ENCODE peak calls at places on chromosomes 1 and 21, in seven cellular contexts. K is H9, P is IMR-90, Z is H1, N is trophoblast cell, O is neuronal stem cell, C is mesenchymal stem cell. M is an unnamed sample.

GRCh38 chr1:149936076-149936991 is at the start of gene MTMR11:
- DNase-seq in K (no peak), P (peak), Z (no peak), N (peak), O (no peak), C (peak), M (peak)

GRCh38 chr1:40454873-40455272 is 4.6 kb downstream of the ZFP69B start:
- DNase-seq in K (no peak), P (no peak), Z (no peak), N (no peak), O (no peak), C (no peak), M (no peak)

GRCh38 chr1:160607051-160608032 is 28.0 kb upstream of the CD84 start:
- DNase-seq in K (peak), P (peak), Z (no peak), N (peak), O (peak), C (peak), M (peak)

GRCh38 chr1:209879539-209879938 is 51.8 kb downstream of the UTP25 start:
- DNase-seq in K (no peak), P (no peak), Z (no peak), N (no peak), O (no peak), C (no peak), M (no peak)

GRCh38 chr1:94992863-94993563 is 66.1 kb upstream of the CNN3 start:
- DNase-seq in K (no peak), P (no peak), Z (no peak), N (peak), O (no peak), C (no peak), M (peak)

GRCh38 chr1:22223176-22223575 is 80.3 kb upstream of the WNT4 start:
- DNase-seq in K (no peak), P (no peak), Z (no peak), N (peak), O (no peak), C (no peak), M (no peak)

GRCh38 chr1:17405898-17406759 is 33.3 kb downstream of the RCC2 start:
- DNase-seq in K (peak), P (peak), Z (peak), N (peak), O (peak), C (peak), M (peak)

GRCh38 chr1:25042876-25043580 is 113.0 kb upstream of the RUNX3 start:
- DNase-seq in K (no peak), P (no peak), Z (no peak), N (no peak), O (no peak), C (no peak), M (no peak)

GRCh38 chr1:21534674-21535378 is 25.6 kb downstream of the ALPL start:
- DNase-seq in K (peak), P (peak), Z (no peak), N (peak), O (peak), C (peak), M (peak)

GRCh38 chr1:11648732-11649158 is 5.5 kb downstream of the FBXO2 start:
- DNase-seq in K (peak), P (no peak), Z (peak), N (no peak), O (no peak), C (no peak), M (peak)

GRCh38 chr21:25639167-25639921 is at the start of gene JAM2:
- DNase-seq in K (peak), P (peak), Z (peak), N (peak), O (peak), C (peak), M (peak)

GRCh38 chr1:201982082-201982922 is at the start of gene RNPEP:
- DNase-seq in K (peak), P (peak), Z (peak), N (peak), O (peak), C (peak), M (peak)

GRCh38 chr1:16109571-16109970 is 36.1 kb upstream of the FAM131C start:
- DNase-seq in K (no peak), P (peak), Z (no peak), N (no peak), O (no peak), C (no peak), M (no peak)

GRCh38 chr21:18060402-18060801 is 184.2 kb upstream of the CHODL start:
- DNase-seq in K (no peak), P (no peak), Z (no peak), N (no peak), O (no peak), C (no peak), M (no peak)

GRCh38 chr1:53946252-53947171 is at the start of gene LRRC42:
- DNase-seq in K (no peak), P (no peak), Z (no peak), N (no peak), O (no peak), C (no peak), M (no peak)

GRCh38 chr1:228735871-228736586 is 750 bp downstream of the RHOU start:
- DNase-seq in K (peak), P (peak), Z (peak), N (peak), O (no peak), C (peak), M (peak)
- H2BK120ac ChIP-seq in K (no peak), P (no peak), Z (no peak), N (peak), O (peak), C (peak), M (no peak)

GRCh38 chr1:231194476-231194842 is 32.6 kb downstream of the TRIM67 start:
- DNase-seq in K (no peak), P (no peak), Z (no peak), N (peak), O (no peak), C (no peak), M (no peak)

GRCh38 chr1:231190456-231190855 is 28.6 kb downstream of the TRIM67 start:
- DNase-seq in K (no peak), P (no peak), Z (no peak), N (no peak), O (no peak), C (no peak), M (no peak)

GRCh38 chr1:231193710-231194340 is 32.0 kb downstream of the TRIM67 start:
- DNase-seq in K (no peak), P (no peak), Z (no peak), N (no peak), O (no peak), C (no peak), M (no peak)

GRCh38 chr1:231194843-231195516 is 33.1 kb downstream of the TRIM67 start:
- DNase-seq in K (no peak), P (no peak), Z (no peak), N (peak), O (no peak), C (no peak), M (peak)

DNA sequence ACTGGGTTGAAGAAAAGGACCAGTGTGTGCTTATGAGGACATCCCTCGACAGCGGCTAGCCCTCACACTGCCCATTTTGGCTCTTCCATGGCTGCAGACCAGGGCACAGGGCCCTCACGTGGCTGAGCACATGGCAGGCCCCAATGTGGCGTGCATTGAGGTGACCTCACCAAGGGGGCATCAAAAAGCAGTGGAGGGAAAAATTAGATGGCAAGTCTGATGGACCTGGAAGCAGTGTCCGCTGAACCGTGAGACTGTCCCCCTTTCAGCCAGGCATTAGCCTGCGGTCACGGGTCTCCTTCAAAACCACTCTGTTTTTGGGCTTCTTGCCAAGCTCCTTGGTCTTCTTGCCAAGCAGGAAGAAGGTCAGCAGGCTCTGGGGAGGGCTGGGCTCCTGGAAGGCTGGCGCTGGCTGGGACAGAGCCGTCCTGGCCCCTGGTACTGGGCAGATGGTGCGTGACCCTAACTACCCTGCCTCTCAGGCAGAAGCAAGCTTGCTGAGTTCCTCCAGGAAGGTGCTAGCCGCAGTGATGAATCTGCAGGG is 30.8 kb downstream of the TRIM67 start:
- DNase-seq in K (no peak), P (no peak), Z (no peak), N (no peak), O (no peak), C (no peak), M (no peak)
- H2BK120ac ChIP-seq in K (no peak), P (no peak), Z (no peak), N (no peak), O (no peak), C (no peak), M (no peak)

GRCh38 chr1:27940870-27941269 is 6.1 kb downstream of the SMPDL3B start:
- DNase-seq in K (no peak), P (no peak), Z (no peak), N (no peak), O (no peak), C (no peak), M (no peak)
- H2BK120ac ChIP-seq in K (no peak), P (no peak), Z (no peak), N (no peak), O (no peak), C (no peak), M (no peak)

GRCh38 chr1:4554291-4554865 is 100.0 kb upstream of the AJAP1 start:
- DNase-seq in K (no peak), P (no peak), Z (no peak), N (no peak), O (no peak), C (no peak), M (no peak)

GRCh38 chr1:4553761-4554160 is 100.6 kb upstream of the AJAP1 start:
- DNase-seq in K (no peak), P (no peak), Z (no peak), N (no peak), O (no peak), C (no peak), M (no peak)

GRCh38 chr1:4549933-4550332 is 104.5 kb upstream of the AJAP1 start:
- DNase-seq in K (no peak), P (no peak), Z (no peak), N (peak), O (peak), C (no peak), M (peak)

GRCh38 chr1:4551706-4552105 is 102.7 kb upstream of the AJAP1 start:
- DNase-seq in K (no peak), P (no peak), Z (no peak), N (no peak), O (no peak), C (no peak), M (no peak)
- H2BK120ac ChIP-seq in K (no peak), P (no peak), Z (no peak), N (no peak), O (no peak), C (no peak), M (no peak)

GRCh38 chr1:114111731-114112661 is 41.7 kb downstream of the SYT6 start:
- DNase-seq in K (no peak), P (no peak), Z (no peak), N (no peak), O (no peak), C (no peak), M (no peak)
- H2BK120ac ChIP-seq in K (no peak), P (no peak), Z (no peak), N (no peak), O (no peak), C (no peak), M (no peak)

DNA sequence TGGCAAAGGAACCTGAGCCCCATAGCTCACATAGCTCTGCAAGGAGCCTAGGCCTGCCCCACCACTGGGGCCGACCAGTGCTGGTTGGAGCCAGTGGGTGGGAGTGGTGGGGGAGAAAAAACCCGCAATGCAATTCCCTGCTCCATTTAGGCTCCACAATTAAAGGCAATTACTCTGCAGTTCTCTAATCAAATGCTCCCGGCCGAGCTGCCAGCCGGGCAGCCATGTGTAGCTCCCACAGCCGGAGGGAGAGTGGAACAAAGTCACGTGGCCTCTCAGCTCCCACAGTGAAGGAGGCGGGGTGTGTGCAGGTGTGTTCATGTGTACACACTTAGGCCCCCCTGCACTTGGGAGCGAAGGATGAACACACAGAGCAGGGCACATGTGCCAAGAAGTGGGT is 81.6 kb downstream of the KIRREL1 start:
- DNase-seq in K (no peak), P (no peak), Z (no peak), N (no peak), O (no peak), C (no peak), M (no peak)
- H2BK120ac ChIP-seq in K (no peak), P (no peak), Z (no peak), N (no peak), O (no peak), C (no peak), M (no peak)

GRCh38 chr1:59678065-59678808 is 136.5 kb upstream of the HOOK1 start:
- DNase-seq in K (no peak), P (no peak), Z (no peak), N (no peak), O (peak), C (no peak), M (peak)
- H2BK120ac ChIP-seq in K (no peak), P (no peak), Z (no peak), N (peak), O (no peak), C (no peak), M (no peak)

GRCh38 chr1:198151688-198152087 is 5.1 kb upstream of the NEK7 start:
- DNase-seq in K (no peak), P (peak), Z (no peak), N (no peak), O (no peak), C (no peak), M (no peak)

GRCh38 chr1:198153103-198153502 is 3.7 kb upstream of the NEK7 start:
- DNase-seq in K (no peak), P (peak), Z (no peak), N (no peak), O (no peak), C (no peak), M (no peak)

GRCh38 chr1:198153804-198154203 is 3.0 kb upstream of the NEK7 start:
- DNase-seq in K (no peak), P (no peak), Z (no peak), N (no peak), O (no peak), C (no peak), M (no peak)

GRCh38 chr1:198147216-198147615 is 9.6 kb upstream of the NEK7 start:
- DNase-seq in K (no peak), P (no peak), Z (no peak), N (no peak), O (no peak), C (no peak), M (no peak)

GRCh38 chr1:198150369-198150768 is 6.4 kb upstream of the NEK7 start:
- DNase-seq in K (no peak), P (no peak), Z (no peak), N (no peak), O (no peak), C (no peak), M (no peak)
- H2BK120ac ChIP-seq in K (no peak), P (no peak), Z (no peak), N (no peak), O (no peak), C (no peak), M (no peak)

M was measured in mesendoderm.